ENCODE peak calls at places on chromosomes 3 and 15, in ten cellular contexts. A, G, M, W, U, F, Y, L, I and H are unnamed samples. For H3K9me3, the result is how much of the 10 kb centered on the place peaks cover.

GRCh38 chr15:88646088-88646405 is 7.2 kb downstream of the ISG20 start:
- DNase-seq in A (no peak), F (no peak), W (no peak), L (no peak), G (no peak), U (no peak), Y (no peak), M (no peak), I (no peak), H (no peak)

GRCh38 chr15:59329570-59330350 is 42.9 kb downstream of the MYO1E start:
- DNase-seq in L (peak), Y (peak), M (no peak), G (no peak), W (peak), U (no peak), I (no peak), F (no peak), A (no peak), H (no peak)

GRCh38 chr3:42035816-42036482 is 55.2 kb upstream of the TRAK1 start:
- DNase-seq in M (no peak), L (no peak), I (no peak), A (no peak), G (no peak), W (no peak), U (no peak), F (no peak), Y (no peak), H (no peak)

GRCh38 chr3:136586580-136586979 is 165.6 kb downstream of the STAG1 start:
- DNase-seq in U (no peak), L (no peak), F (no peak), G (no peak), W (no peak), I (no peak), A (peak), Y (no peak), M (no peak), H (no peak)

GRCh38 chr3:111694471-111694870 is 99.3 kb upstream of the ZBED2 start:
- DNase-seq in A (no peak), F (no peak), W (no peak), M (no peak), I (no peak), U (no peak), Y (no peak), G (no peak), L (no peak), H (no peak)

GRCh38 chr15:93138681-93139080 is 49.7 kb upstream of the RGMA start:
- DNase-seq in A (no peak), G (no peak), L (no peak), W (no peak), M (no peak), F (no peak), U (no peak), Y (no peak), I (no peak), H (no peak)

GRCh38 chr15:48722764-48723661 is 77.5 kb upstream of the FBN1 start:
- DNase-seq in L (peak), F (no peak), U (no peak), I (no peak), W (peak), Y (no peak), A (peak), M (no peak), G (no peak), H (no peak)

GRCh38 chr3:109643590-109643989 is 306.2 kb upstream of the DPPA4 start:
- DNase-seq in A (peak), U (no peak), I (no peak), L (peak), G (no peak), W (peak), F (no peak), Y (no peak), M (no peak), H (no peak)

GRCh38 chr15:26729030-26729429 is 43.8 kb downstream of the GABRB3 start:
- DNase-seq in L (no peak), F (no peak), Y (no peak), M (no peak), G (no peak), I (no peak), W (no peak), A (no peak), U (no peak), H (no peak)
- H3K9me3 ChIP-seq in L (under half), F (under half), Y (under half), M (under half), G (under half), I (under half), W (under half), A (under half), U (under half), H (under half)

GRCh38 chr3:2166552-2166951 is 67.9 kb downstream of the CNTN4 start:
- DNase-seq in I (peak), Y (no peak), L (no peak), U (no peak), G (no peak), M (no peak), A (no peak), F (no peak), W (no peak), H (no peak)
- H3K9me3 ChIP-seq in I (under half), Y (under half), L (under half), U (under half), G (under half), M (under half), A (under half), F (under half), W (under half), H (under half)

GRCh38 chr15:82909080-82909815 is 43.3 kb downstream of the HOMER2 start:
- DNase-seq in L (no peak), Y (no peak), F (no peak), M (no peak), U (no peak), W (no peak), G (no peak), I (no peak), A (no peak), H (no peak)
- H3K9me3 ChIP-seq in L (under half), Y (under half), F (under half), M (under half), U (under half), W (under half), G (under half), I (under half), A (under half), H (under half)

GRCh38 chr3:175919133-175919532 is 1060.0 kb downstream of the NAALADL2 start:
- DNase-seq in G (no peak), M (no peak), L (no peak), U (no peak), Y (no peak), I (no peak), F (no peak), A (no peak), W (no peak), H (no peak)

GRCh38 chr3:175914785-175915184 is 1055.7 kb downstream of the NAALADL2 start:
- DNase-seq in U (no peak), G (no peak), M (no peak), Y (no peak), W (no peak), L (no peak), A (no peak), I (no peak), F (no peak), H (no peak)

GRCh38 chr3:175911937-175912336 is 1052.8 kb downstream of the NAALADL2 start:
- DNase-seq in F (no peak), G (no peak), W (no peak), Y (no peak), A (no peak), U (no peak), L (no peak), M (no peak), I (no peak), H (no peak)

DNA sequence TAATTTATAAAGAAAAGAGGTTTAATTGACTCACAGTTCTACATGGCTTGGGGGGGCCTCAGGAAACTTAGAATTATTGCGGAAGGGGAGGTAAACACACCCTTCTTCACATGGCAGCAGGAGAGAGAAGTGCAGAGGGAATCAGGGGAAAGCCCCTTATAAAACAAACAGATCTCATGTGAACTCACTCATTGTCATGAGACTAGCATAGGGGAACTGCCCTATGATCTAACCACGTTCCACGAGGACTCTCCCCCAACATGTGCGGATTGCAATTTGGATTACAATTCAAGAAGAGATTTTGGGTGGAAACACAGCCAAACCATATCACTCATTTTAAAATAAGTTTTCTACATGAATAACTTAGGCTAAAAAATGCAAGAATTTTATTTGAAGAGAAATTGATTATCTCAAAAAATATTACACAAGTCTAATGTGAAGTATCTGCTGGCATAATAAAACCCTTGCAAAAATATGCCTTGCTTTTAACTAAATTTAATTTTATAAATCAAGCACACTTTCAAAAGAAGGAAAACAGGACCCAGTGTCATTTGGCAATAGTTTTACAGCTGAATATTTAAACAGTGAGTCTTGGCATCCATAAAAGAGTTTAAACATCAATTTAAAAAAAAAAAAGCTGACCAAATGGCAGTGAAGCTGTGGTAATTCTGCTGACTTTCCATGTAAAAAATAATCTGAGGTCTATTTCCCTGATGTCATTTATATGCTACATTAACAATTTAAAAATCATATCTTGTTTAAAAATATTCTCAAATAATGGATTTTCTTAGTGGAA is 1057.2 kb downstream of the NAALADL2 start:
- DNase-seq in F (no peak), I (no peak), Y (no peak), W (no peak), U (no peak), G (no peak), M (no peak), A (no peak), L (no peak), H (no peak)
- H3K9me3 ChIP-seq in F (under half), I (under half), Y (under half), W (under half), U (under half), G (under half), M (under half), A (under half), L (under half), H (under half)

GRCh38 chr3:8325306-8325705 is 176.3 kb upstream of the LMCD1 start:
- DNase-seq in Y (no peak), F (no peak), M (no peak), W (no peak), G (no peak), U (no peak), A (no peak), L (no peak), I (no peak), H (no peak)

GRCh38 chr3:8328971-8329370 is 172.7 kb upstream of the LMCD1 start:
- DNase-seq in G (no peak), F (no peak), Y (no peak), L (no peak), W (no peak), A (no peak), U (no peak), I (no peak), M (no peak), H (no peak)

GRCh38 chr3:8324727-8325126 is 176.9 kb upstream of the LMCD1 start:
- DNase-seq in M (peak), I (peak), F (peak), Y (peak), A (no peak), U (no peak), W (peak), L (peak), G (no peak), H (peak)

GRCh38 chr3:8327739-8328138 is 173.9 kb upstream of the LMCD1 start:
- DNase-seq in I (no peak), U (no peak), L (no peak), Y (no peak), A (no peak), M (no peak), F (no peak), G (no peak), W (no peak), H (no peak)

GRCh38 chr3:8329598-8329997 is 172.0 kb upstream of the LMCD1 start:
- DNase-seq in A (no peak), I (no peak), M (no peak), Y (no peak), L (no peak), U (no peak), G (no peak), F (no peak), W (no peak), H (no peak)
- H3K9me3 ChIP-seq in A (under half), I (under half), M (under half), Y (under half), L (under half), U (under half), G (under half), F (under half), W (under half), H (under half)

DNA sequence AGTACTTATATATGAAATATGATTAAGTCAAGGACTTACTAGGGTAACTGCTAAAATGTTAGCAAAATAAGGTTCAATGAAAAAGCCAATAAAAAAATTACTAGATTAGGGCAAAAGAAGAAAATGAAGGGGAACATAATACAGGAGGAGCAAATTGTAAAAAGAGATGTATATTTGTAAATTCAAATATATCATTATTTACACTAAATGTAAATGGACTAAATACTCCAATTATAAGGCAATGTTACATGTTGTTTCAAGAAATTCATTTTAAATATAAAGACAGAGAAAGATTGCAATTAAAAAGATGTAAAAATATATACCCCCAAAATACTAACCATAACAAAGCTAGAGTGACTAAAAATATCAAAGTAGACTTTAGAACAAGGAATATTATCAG is 134.1 kb downstream of the EFHB start:
- DNase-seq in I (no peak), W (no peak), M (no peak), L (no peak), Y (no peak), F (no peak), A (no peak), U (no peak), G (no peak), H (no peak)
- H3K9me3 ChIP-seq in I (under half), W (under half), M (under half), L (under half), Y (under half), F (under half), A (under half), U (under half), G (under half), H (under half)

GRCh38 chr3:435969-436492 is 239.5 kb downstream of the CHL1 start:
- DNase-seq in G (no peak), A (no peak), U (no peak), F (no peak), L (no peak), W (peak), I (no peak), Y (no peak), M (no peak), H (no peak)
- H3K9me3 ChIP-seq in G (under half), A (under half), U (under half), F (under half), L (under half), W (under half), I (under half), Y (under half), M (under half), H (under half)

GRCh38 chr15:69926011-69926410 is 171.7 kb downstream of the TLE3 start:
- DNase-seq in F (no peak), A (peak), Y (no peak), G (no peak), U (no peak), W (peak), M (no peak), L (no peak), I (no peak), H (no peak)

GRCh38 chr15:69920232-69920631 is 177.5 kb downstream of the TLE3 start:
- DNase-seq in A (no peak), F (no peak), Y (no peak), I (no peak), M (no peak), G (no peak), W (no peak), L (no peak), U (no peak), H (no peak)

GRCh38 chr15:69924531-69924930 is 173.2 kb downstream of the TLE3 start:
- DNase-seq in M (no peak), W (no peak), U (no peak), L (no peak), A (no peak), I (no peak), F (no peak), G (no peak), Y (no peak), H (no peak)

GRCh38 chr15:69919816-69920215 is 177.9 kb downstream of the TLE3 start:
- DNase-seq in Y (no peak), I (peak), F (no peak), L (no peak), W (no peak), M (no peak), A (no peak), U (no peak), G (no peak), H (no peak)

GRCh38 chr15:69921626-69922624 is 175.8 kb downstream of the TLE3 start:
- DNase-seq in G (no peak), A (no peak), I (no peak), L (no peak), U (no peak), W (no peak), F (no peak), Y (no peak), M (no peak), H (no peak)
- H3K9me3 ChIP-seq in G (under half), A (under half), I (under half), L (under half), U (under half), W (under half), F (under half), Y (under half), M (under half), H (under half)

DNA sequence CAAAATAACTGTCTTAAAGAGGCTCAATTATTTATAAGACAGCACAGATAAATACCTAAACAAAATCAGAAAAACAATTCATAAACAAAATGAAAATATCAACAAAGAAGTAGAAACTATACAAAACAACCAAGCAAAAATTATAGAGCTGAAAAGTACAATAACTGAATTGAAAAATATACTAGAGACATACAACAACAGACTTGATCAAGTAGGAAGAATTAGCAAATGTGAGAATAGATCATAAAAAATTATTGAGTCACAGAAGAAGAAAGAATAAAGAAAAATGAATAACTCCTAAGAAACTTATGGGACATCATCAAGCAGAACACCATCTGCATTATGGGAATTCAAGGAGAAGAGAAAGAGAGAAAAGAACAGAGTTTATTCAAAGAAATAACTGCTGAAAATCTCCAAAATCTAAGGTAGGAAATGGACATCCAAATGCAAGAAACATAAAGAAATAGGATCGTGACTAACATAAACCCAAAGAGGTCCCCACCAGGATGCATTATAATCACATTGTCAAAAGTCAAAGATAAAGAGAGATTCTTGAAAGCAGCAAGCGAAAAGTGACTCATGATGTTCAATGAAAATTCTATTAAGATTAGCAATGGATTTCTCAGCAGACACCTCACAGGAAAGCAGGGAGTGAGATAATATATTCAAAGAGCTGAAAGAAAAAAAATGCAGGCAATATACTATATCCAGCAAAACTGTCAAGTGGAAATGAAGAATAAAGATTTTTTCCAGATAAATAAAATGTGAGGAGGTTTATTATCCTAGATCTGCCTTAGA is 85.9 kb downstream of the DCLK3 start:
- DNase-seq in G (no peak), L (no peak), U (no peak), M (no peak), W (peak), F (no peak), Y (no peak), A (no peak), I (no peak), H (no peak)
- H3K9me3 ChIP-seq in G (under half), L (under half), U (under half), M (under half), W (under half), F (under half), Y (under half), A (under half), I (half or more), H (under half)

DNA sequence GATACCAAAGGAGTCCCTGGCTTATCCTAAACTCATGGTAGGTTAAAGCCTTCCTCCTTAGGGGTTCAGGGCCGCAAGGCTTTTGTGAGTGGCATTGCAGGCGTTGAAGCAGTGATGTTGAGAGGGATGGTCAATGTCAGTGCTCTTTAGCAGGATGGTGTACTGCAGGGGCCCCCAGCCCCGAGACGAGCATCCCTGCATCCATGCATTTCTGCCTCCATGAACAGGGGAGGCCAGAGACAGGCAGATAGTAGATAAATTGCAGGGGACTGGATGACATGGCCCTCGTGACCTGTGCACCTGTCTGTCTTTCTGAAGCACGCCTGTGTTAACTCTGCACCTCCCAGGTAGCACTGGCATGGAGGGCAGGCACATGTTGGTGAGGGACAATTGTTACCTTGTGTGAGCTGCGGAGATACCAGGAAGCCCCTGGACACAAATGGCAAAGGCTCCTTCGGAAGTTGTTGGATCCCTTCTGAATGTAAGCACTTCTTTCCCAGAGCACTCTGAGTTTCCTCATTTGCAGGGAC is 133.5 kb downstream of the SNRPN start:
- DNase-seq in I (no peak), M (no peak), W (no peak), G (no peak), A (no peak), F (no peak), Y (no peak), U (no peak), L (no peak), H (no peak)
- H3K9me3 ChIP-seq in I (under half), M (half or more), W (under half), G (half or more), A (under half), F (half or more), Y (under half), U (half or more), L (under half), H (under half)